ENCODE peak calls at places on chromosomes 16 and 17, in five cellular contexts. G, Z, E, T and B are unnamed samples. For H3K4me1, the result is how much of the 10 kb centered on the place peaks cover.

GRCh38 chr17:30349252-30349651 is 15.4 kb upstream of the TMIGD1 start:
- DNase-seq in G (no peak), Z (no peak), E (no peak), T (no peak), B (no peak)

GRCh38 chr17:66200685-66201092 is 8.8 kb upstream of the CEP112 start:
- DNase-seq in G (peak), Z (peak), E (no peak), T (peak), B (no peak)

GRCh38 chr17:44314869-44315661 is 6.7 kb downstream of the RUNDC3A start:
- DNase-seq in G (peak), Z (no peak), E (no peak), T (peak), B (no peak)

GRCh38 chr17:13600475-13601316 is 1.0 kb downstream of the HS3ST3A1 start:
- DNase-seq in G (peak), Z (no peak), E (no peak), T (peak), B (no peak)

GRCh38 chr16:69607674-69608073 is 41.9 kb downstream of the NFAT5 start:
- DNase-seq in G (no peak), Z (no peak), E (no peak), T (no peak), B (no peak)

GRCh38 chr17:69134112-69134511 is 7.6 kb downstream of the ABCA6 start:
- DNase-seq in G (no peak), Z (no peak), E (no peak), T (peak), B (no peak)

GRCh38 chr16:66236301-66236700 is 130.2 kb upstream of the CDH5 start:
- DNase-seq in G (no peak), Z (no peak), E (no peak), T (no peak), B (no peak)

GRCh38 chr16:71484006-71484893 is 4.9 kb downstream of the ZNF19 start:
- DNase-seq in G (peak), Z (peak), E (peak), T (peak), B (peak)

GRCh38 chr17:82241183-82241925 is 12.5 kb downstream of the SLC16A3 start:
- DNase-seq in G (no peak), Z (peak), E (peak), T (no peak), B (peak)

GRCh38 chr17:77632619-77633018 is 325.9 kb upstream of the TNRC6C start:
- DNase-seq in G (no peak), Z (no peak), E (no peak), T (no peak), B (no peak)

GRCh38 chr16:67562526-67562917 is at the start of gene CTCF:
- DNase-seq in G (peak), Z (peak), E (peak), T (peak), B (peak)

GRCh38 chr17:55731586-55732250 is 9.1 kb upstream of the TMEM100 start:
- DNase-seq in G (peak), Z (peak), E (peak), T (peak), B (peak)

GRCh38 chr17:47239663-47240374 is 13.8 kb upstream of the ITGB3 start:
- DNase-seq in G (peak), Z (peak), E (peak), T (no peak), B (peak)

GRCh38 chr16:60815033-60815432 is 1221.2 kb downstream of the CDH8 start:
- DNase-seq in G (no peak), Z (no peak), E (no peak), T (no peak), B (no peak)

GRCh38 chr16:1993731-1994131 is 4.0 kb downstream of the SYNGR3 start:
- DNase-seq in G (no peak), Z (no peak), E (no peak), T (no peak), B (no peak)

GRCh38 chr16:1991135-1991551 is 1.4 kb downstream of the SYNGR3 start:
- DNase-seq in G (no peak), Z (no peak), E (no peak), T (no peak), B (no peak)

GRCh38 chr16:1992475-1993292 is 2.9 kb downstream of the SYNGR3 start:
- DNase-seq in G (no peak), Z (no peak), E (no peak), T (peak), B (no peak)

GRCh38 chr16:1990336-1991134 is 765 bp downstream of the SYNGR3 start:
- DNase-seq in G (peak), Z (no peak), E (no peak), T (peak), B (no peak)

GRCh38 chr16:1991588-1992474 is 2.1 kb downstream of the SYNGR3 start:
- DNase-seq in G (peak), Z (peak), E (peak), T (peak), B (peak)
- H3K27ac ChIP-seq in G (no peak), Z (no peak), E (no peak), T (no peak), B (no peak)

GRCh38 chr16:57432989-57433388 is 14.2 kb downstream of the CIAPIN1 start:
- DNase-seq in G (no peak), Z (no peak), E (no peak), T (no peak), B (no peak)
- TF ChIP-seq CTCF in G (no peak), Z (no peak), E (no peak), T (no peak), B (no peak)

GRCh38 chr16:27265982-27266381 is 2.6 kb downstream of the NSMCE1 start:
- DNase-seq in G (no peak), Z (no peak), E (no peak), T (no peak), B (no peak)
- H3K4me1 ChIP-seq in G (under half), Z (under half), E (under half), T (under half), B (under half)

GRCh38 chr17:896439-896838 is 83.1 kb downstream of the NXN start:
- DNase-seq in G (no peak), Z (no peak), E (no peak), T (no peak), B (no peak)

GRCh38 chr17:902463-902862 is 77.1 kb downstream of the NXN start:
- DNase-seq in G (no peak), Z (no peak), E (no peak), T (no peak), B (no peak)

GRCh38 chr17:900336-900735 is 79.2 kb downstream of the NXN start:
- DNase-seq in G (no peak), Z (no peak), E (no peak), T (no peak), B (no peak)

GRCh38 chr17:901964-902363 is 77.6 kb downstream of the NXN start:
- DNase-seq in G (no peak), Z (no peak), E (no peak), T (no peak), B (no peak)

GRCh38 chr17:897970-898619 is 81.5 kb downstream of the NXN start:
- DNase-seq in G (no peak), Z (no peak), E (no peak), T (no peak), B (no peak)
- H3K27ac ChIP-seq in G (no peak), Z (no peak), E (peak), T (no peak), B (no peak)

GRCh38 chr16:86509759-86510464 is 415 bp upstream of the FOXF1 start:
- DNase-seq in G (peak), Z (peak), E (peak), T (peak), B (no peak)
- TF ChIP-seq CTCF in G (no peak), Z (no peak), E (no peak), T (no peak), B (no peak)

GRCh38 chr16:12084436-12084835 is 107.9 kb downstream of the SNX29 start:
- DNase-seq in G (no peak), Z (no peak), E (no peak), T (no peak), B (no peak)

GRCh38 chr16:12086861-12087260 is 110.3 kb downstream of the SNX29 start:
- DNase-seq in G (no peak), Z (no peak), E (no peak), T (no peak), B (no peak)

GRCh38 chr16:12089492-12090161 is 113.1 kb downstream of the SNX29 start:
- DNase-seq in G (peak), Z (peak), E (peak), T (peak), B (no peak)

GRCh38 chr16:12090162-12090552 is 113.6 kb downstream of the SNX29 start:
- DNase-seq in G (no peak), Z (no peak), E (no peak), T (peak), B (no peak)

DNA sequence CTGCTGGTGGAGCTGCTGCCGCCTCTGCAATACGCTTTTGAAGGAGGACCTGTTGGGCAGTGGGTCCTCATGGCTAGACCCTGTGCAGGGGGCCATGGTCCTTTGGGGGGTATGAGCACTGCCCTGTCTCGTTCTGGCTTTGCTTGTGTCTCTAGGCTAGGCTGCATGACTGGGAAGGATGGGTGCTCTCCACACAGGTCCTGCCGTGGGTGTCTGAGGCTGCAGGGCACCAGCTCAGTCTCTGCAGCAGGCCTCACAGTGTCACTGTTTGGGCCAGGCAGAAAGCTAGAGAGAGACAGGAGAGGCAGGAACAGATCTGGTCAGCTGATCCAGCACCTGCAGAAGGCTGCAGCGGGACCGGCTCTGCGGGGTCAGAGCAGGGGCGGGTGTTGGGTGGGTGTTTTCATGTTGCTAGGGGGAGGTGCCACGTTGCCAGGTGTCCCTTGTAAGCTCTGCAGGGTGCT is 111.4 kb downstream of the SNX29 start:
- DNase-seq in G (no peak), Z (peak), E (no peak), T (no peak), B (no peak)
- H3K4me1 ChIP-seq in G (under half), Z (under half), E (under half), T (under half), B (under half)

GRCh38 chr17:48548687-48549621 is 4.0 kb upstream of the HOXB2 start:
- DNase-seq in G (no peak), Z (no peak), E (no peak), T (no peak), B (no peak)
- H3K27ac ChIP-seq in G (peak), Z (no peak), E (peak), T (no peak), B (peak)

GRCh38 chr16:88948781-88949490 is 28.1 kb downstream of the CBFA2T3 start:
- DNase-seq in G (no peak), Z (no peak), E (no peak), T (no peak), B (no peak)
- TF ChIP-seq CTCF in G (no peak), Z (no peak), E (no peak), T (peak), B (no peak)

DNA sequence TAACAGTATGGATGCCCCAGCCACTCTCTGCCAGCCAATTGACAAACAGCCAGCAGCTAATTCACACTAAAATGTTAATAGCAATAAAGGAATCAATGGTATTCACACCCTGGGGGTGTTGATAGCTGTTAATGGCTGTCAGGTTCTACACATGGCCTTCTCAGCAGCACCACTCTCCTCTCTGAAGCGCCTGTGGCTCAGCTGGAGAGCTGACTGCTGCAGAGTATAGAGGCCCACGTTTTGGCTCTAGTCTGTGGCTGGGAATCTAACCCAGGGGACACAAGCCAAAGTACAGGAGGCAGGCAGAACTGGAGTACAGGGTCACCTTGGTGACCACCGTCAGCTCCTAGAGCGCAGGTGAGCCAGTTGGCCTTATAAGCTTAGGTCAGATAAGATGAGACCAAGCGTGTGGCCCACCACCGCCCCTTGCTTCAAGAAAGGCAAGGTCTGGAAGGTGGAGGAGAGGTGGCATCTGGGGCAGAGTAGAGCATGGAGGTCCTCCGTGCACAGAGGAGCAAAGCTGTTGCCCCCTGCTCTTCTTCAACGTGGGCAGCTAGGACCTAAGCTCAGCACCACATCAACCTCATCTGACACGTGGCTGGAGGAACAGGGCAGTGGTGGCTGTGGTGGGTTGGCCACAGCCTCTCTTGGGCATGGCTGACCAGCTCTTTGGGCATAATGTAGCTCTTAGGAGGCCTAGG is 25.4 kb downstream of the CCR7 start:
- DNase-seq in G (peak), Z (no peak), E (peak), T (no peak), B (no peak)
- H3K4me1 ChIP-seq in G (under half), Z (half or more), E (under half), T (under half), B (half or more)